ENCODE peak calls at places on chromosomes 2 and 18, in four cellular contexts. J is activated naive CD4-positive, alpha-beta T cell; V is dermis blood vessel endothelial cell; O is anterior cingulate cortex. H is an unnamed sample.

GRCh38 chr2:15142069-15142689 is 419.0 kb downstream of the NBAS start:
- DNase-seq in J (peak), V (peak), O (no peak), H (peak)

GRCh38 chr18:75209952-75210261 is 690 bp upstream of the TSHZ1 start:
- DNase-seq in J (no peak), V (no peak), O (no peak), H (no peak)

GRCh38 chr2:46770622-46771021 is 145.0 kb downstream of the MCFD2 start:
- DNase-seq in J (no peak), V (no peak), O (no peak), H (no peak)

GRCh38 chr18:41690332-41691110 is 264.5 kb upstream of the PIK3C3 start:
- DNase-seq in J (no peak), V (no peak), O (no peak), H (no peak)

GRCh38 chr2:102439065-102439695 is 16.2 kb downstream of the IL18RAP start:
- DNase-seq in J (no peak), V (peak), O (no peak), H (no peak)

GRCh38 chr18:68354176-68354575 is 360.7 kb downstream of the TMX3 start:
- DNase-seq in J (no peak), V (no peak), O (no peak), H (no peak)

GRCh38 chr2:47058061-47058931 is 96.8 kb downstream of the STPG4 start:
- DNase-seq in J (no peak), V (no peak), O (no peak), H (no peak)

GRCh38 chr2:85134255-85135065 is 1.3 kb downstream of the TCF7L1 start:
- DNase-seq in J (no peak), V (peak), O (peak), H (no peak)

GRCh38 chr2:197209742-197210408 is 100.7 kb downstream of the ANKRD44 start:
- DNase-seq in J (no peak), V (no peak), O (no peak), H (peak)

GRCh38 chr2:20496477-20496876 is 49.6 kb downstream of the RHOB start:
- DNase-seq in J (no peak), V (no peak), O (no peak), H (no peak)

GRCh38 chr2:139790807-139791206 is 1010.6 kb upstream of the NXPH2 start:
- DNase-seq in J (no peak), V (peak), O (no peak), H (no peak)

GRCh38 chr2:8922431-8922830 is 81.1 kb downstream of the MBOAT2 start:
- DNase-seq in J (no peak), V (no peak), O (no peak), H (no peak)

GRCh38 chr2:17583166-17583565 is 42.7 kb downstream of the VSNL1 start:
- DNase-seq in J (no peak), V (no peak), O (no peak), H (no peak)

GRCh38 chr2:222424281-222424728 is at the start of gene SGPP2:
- DNase-seq in J (no peak), V (no peak), O (no peak), H (peak)

GRCh38 chr18:13477147-13477683 is 249.1 kb downstream of the FAM210A start:
- DNase-seq in J (no peak), V (no peak), O (no peak), H (no peak)

GRCh38 chr2:46850742-46851141 is 64.9 kb downstream of the MCFD2 start:
- DNase-seq in J (no peak), V (peak), O (no peak), H (no peak)

GRCh38 chr2:229273384-229274338 is 2.6 kb upstream of the PID1 start:
- DNase-seq in J (no peak), V (peak), O (no peak), H (no peak)

GRCh38 chr2:178635897-178636296 is 155.6 kb downstream of the PLEKHA3 start:
- DNase-seq in J (no peak), V (no peak), O (no peak), H (no peak)

GRCh38 chr2:16515709-16516108 is 149.9 kb downstream of the CYRIA start:
- DNase-seq in J (no peak), V (no peak), O (no peak), H (no peak)